ENCODE peak calls at places on chromosomes 1 and 21, in five cellular contexts. T is CD4-positive, alpha-beta T cell; Q is fibroblast of pulmonary artery; F is hepatocyte; U is type B pancreatic cell. O is an unnamed sample.
A peak's percentile ranks its signal among the peaks of the same experiment; 100 is the strongest.

GRCh38 chr1:53187371-53187770 is 9.3 kb upstream of the CPT2 start:
- DNase-seq in F (no peak), U (no peak), T (no peak), Q (no peak), O (no peak)

GRCh38 chr1:9289724-9290493 is 2.8 kb upstream of the SPSB1 start:
- DNase-seq in T (peak; percentile 18), Q (peak; percentile 95), F (peak; percentile 71), U (no peak), O (peak; percentile 89)

GRCh38 chr1:175209493-175209921 is 16.9 kb upstream of the KIAA0040 start:
- DNase-seq in U (no peak), T (no peak), Q (no peak), F (no peak), O (no peak)

GRCh38 chr1:39754026-39754569 is 15.4 kb downstream of the PPIE start:
- DNase-seq in T (no peak), Q (no peak), U (no peak), F (no peak), O (no peak)

GRCh38 chr1:10309240-10310011 is 89.4 kb upstream of the PGD start:
- DNase-seq in U (no peak), F (no peak), T (no peak), Q (no peak), O (no peak)

GRCh38 chr1:39082140-39082799 is 56.1 kb downstream of the NDUFS5 start:
- DNase-seq in Q (no peak), U (no peak), F (no peak), T (no peak), O (no peak)

GRCh38 chr1:235503333-235504121 is 725 bp downstream of the B3GALNT2 start:
- DNase-seq in U (no peak), T (peak; percentile 7), F (peak; percentile 69), Q (peak; percentile 52), O (peak; percentile 76)

GRCh38 chr21:36422279-36423098 is 37.3 kb downstream of the CHAF1B start:
- DNase-seq in T (no peak), Q (peak; percentile 81), U (no peak), F (peak; percentile 72), O (peak; percentile 76)

GRCh38 chr1:29650041-29650400 is 413.7 kb downstream of the PTPRU start:
- DNase-seq in T (no peak), U (no peak), Q (no peak), F (no peak), O (peak; percentile 84)

GRCh38 chr1:58911841-58912553 is 128.2 kb upstream of the JUN start:
- DNase-seq in T (no peak), F (no peak), Q (no peak), U (no peak), O (no peak)

GRCh38 chr1:31954607-31955283 is 16.6 kb upstream of the PTP4A2 start:
- DNase-seq in U (no peak), T (no peak), F (peak; percentile 87), Q (peak; percentile 99), O (peak; percentile 98)

GRCh38 chr1:204829133-204829532 is 41.5 kb upstream of the NFASC start:
- DNase-seq in T (no peak), Q (no peak), U (no peak), F (no peak), O (no peak)

GRCh38 chr1:204438628-204439027 is 27.0 kb upstream of the PPP1R15B start:
- DNase-seq in F (peak; percentile 76), T (no peak), Q (peak; percentile 95), U (no peak), O (peak; percentile 99)

GRCh38 chr1:84675106-84675505 is 15.2 kb downstream of the SSX2IP start:
- DNase-seq in F (no peak), Q (no peak), U (no peak), T (no peak), O (no peak)

GRCh38 chr1:34709547-34709946 is 45.3 kb upstream of the GJB5 start:
- DNase-seq in Q (peak; percentile 1), U (no peak), T (no peak), F (peak; percentile 39), O (peak; percentile 5)

GRCh38 chr1:215863796-215864195 is 296.7 kb downstream of the KCTD3 start:
- DNase-seq in F (no peak), U (no peak), T (no peak), Q (no peak), O (no peak)

GRCh38 chr1:57285979-57286378 is 137.9 kb downstream of the DAB1 start:
- DNase-seq in Q (no peak), U (no peak), F (no peak), T (no peak), O (no peak)

GRCh38 chr1:8431028-8431427 is 113.1 kb downstream of the SLC45A1 start:
- DNase-seq in U (no peak), T (peak; percentile 32), Q (no peak), F (no peak), O (no peak)

GRCh38 chr21:44512496-44513388 is 27.3 kb downstream of the KRTAP10-1 start:
- DNase-seq in F (no peak), T (no peak), U (no peak), Q (no peak), O (no peak)

GRCh38 chr1:168974117-168974516 is 132.4 kb upstream of the ATP1B1 start:
- DNase-seq in T (no peak), F (no peak), U (no peak), Q (peak; percentile 33), O (peak; percentile 54)

GRCh38 chr1:213315571-213315970 is 264.5 kb downstream of the RPS6KC1 start:
- DNase-seq in U (no peak), Q (no peak), F (no peak), T (no peak), O (no peak)

GRCh38 chr21:21177353-21177986 is 179.3 kb downstream of the NCAM2 start:
- DNase-seq in T (no peak), U (no peak), Q (no peak), F (no peak), O (no peak)

GRCh38 chr21:28325618-28326017 is 667.1 kb downstream of the LTN1 start:
- DNase-seq in U (no peak), F (no peak), Q (no peak), T (no peak), O (peak; percentile 55)

GRCh38 chr1:8985915-8986813 is 40.1 kb downstream of the SLC2A7 start:
- DNase-seq in T (no peak), Q (peak; percentile 97), U (no peak), F (peak; percentile 58), O (peak; percentile 98)

GRCh38 chr1:236338096-236338495 is 56.0 kb upstream of the EDARADD start:
- DNase-seq in U (no peak), Q (no peak), T (no peak), F (no peak), O (peak; percentile 46)

GRCh38 chr1:199422206-199422605 is 605.3 kb upstream of the NR5A2 start:
- DNase-seq in Q (peak; percentile 71), F (peak; percentile 44), T (no peak), U (no peak), O (peak; percentile 75)

GRCh38 chr1:34603594-34603993 is 151.3 kb upstream of the GJB5 start:
- DNase-seq in F (no peak), T (no peak), U (no peak), Q (no peak), O (no peak)

GRCh38 chr1:166383137-166383536 is 216.3 kb upstream of the FAM78B start:
- DNase-seq in Q (no peak), T (no peak), F (no peak), U (no peak), O (no peak)

GRCh38 chr1:46248122-46248920 is 758 bp downstream of the RAD54L start:
- DNase-seq in T (no peak), Q (no peak), F (peak; percentile 45), U (no peak), O (peak; percentile 82)

GRCh38 chr1:168583571-168583970 is 7.2 kb downstream of the XCL1 start:
- DNase-seq in U (no peak), F (no peak), T (no peak), Q (no peak), O (peak; percentile 58)

GRCh38 chr1:164559342-164560070 is 522 bp downstream of the PBX1 start:
- DNase-seq in T (no peak), F (peak; percentile 35), Q (peak; percentile 39), U (no peak), O (peak; percentile 52)

GRCh38 chr1:9047019-9047418 is 20.8 kb upstream of the SLC2A7 start:
- DNase-seq in U (no peak), F (no peak), Q (no peak), T (no peak), O (no peak)

GRCh38 chr1:6142036-6142621 is 38.0 kb downstream of the CHD5 start:
- DNase-seq in U (no peak), T (no peak), F (no peak), Q (no peak), O (no peak)

GRCh38 chr1:14363707-14364413 is 234.6 kb upstream of the KAZN start:
- DNase-seq in F (no peak), Q (no peak), U (no peak), T (no peak), O (no peak)
- TF ChIP-seq CTCF in F (no peak), Q (no peak), U (peak; percentile 43), T (no peak), O (peak; percentile 17)

GRCh38 chr1:16009030-16009460 is 5.0 kb downstream of the SRARP start:
- DNase-seq in F (peak; percentile 91), Q (peak; percentile 79), T (peak; percentile 61), U (peak; percentile 90), O (peak; percentile 81)

GRCh38 chr1:16007671-16008341 is 3.8 kb downstream of the SRARP start:
- DNase-seq in U (no peak), Q (no peak), T (no peak), F (no peak), O (no peak)

GRCh38 chr1:16005597-16005996 is 1.6 kb downstream of the SRARP start:
- DNase-seq in T (no peak), F (no peak), Q (no peak), U (no peak), O (no peak)

GRCh38 chr1:16006010-16006409 is 2.0 kb downstream of the SRARP start:
- DNase-seq in T (no peak), U (no peak), Q (no peak), F (no peak), O (no peak)

GRCh38 chr1:16006552-16007485 is 2.8 kb downstream of the SRARP start:
- DNase-seq in T (no peak), U (no peak), Q (peak; percentile 33), F (no peak), O (peak; percentile 82)
- TF ChIP-seq CTCF in T (no peak), U (no peak), Q (peak; percentile 15), F (peak; percentile 9), O (peak; percentile 29)

GRCh38 chr1:75908717-75909152 is 23.5 kb downstream of the ASB17 start:
- DNase-seq in F (peak; percentile 58), T (no peak), U (no peak), Q (peak; percentile 71), O (peak; percentile 72)
- TF ChIP-seq CTCF in F (peak; percentile 70), T (no peak), U (peak; percentile 72), Q (peak; percentile 74), O (peak; percentile 63)

DNA sequence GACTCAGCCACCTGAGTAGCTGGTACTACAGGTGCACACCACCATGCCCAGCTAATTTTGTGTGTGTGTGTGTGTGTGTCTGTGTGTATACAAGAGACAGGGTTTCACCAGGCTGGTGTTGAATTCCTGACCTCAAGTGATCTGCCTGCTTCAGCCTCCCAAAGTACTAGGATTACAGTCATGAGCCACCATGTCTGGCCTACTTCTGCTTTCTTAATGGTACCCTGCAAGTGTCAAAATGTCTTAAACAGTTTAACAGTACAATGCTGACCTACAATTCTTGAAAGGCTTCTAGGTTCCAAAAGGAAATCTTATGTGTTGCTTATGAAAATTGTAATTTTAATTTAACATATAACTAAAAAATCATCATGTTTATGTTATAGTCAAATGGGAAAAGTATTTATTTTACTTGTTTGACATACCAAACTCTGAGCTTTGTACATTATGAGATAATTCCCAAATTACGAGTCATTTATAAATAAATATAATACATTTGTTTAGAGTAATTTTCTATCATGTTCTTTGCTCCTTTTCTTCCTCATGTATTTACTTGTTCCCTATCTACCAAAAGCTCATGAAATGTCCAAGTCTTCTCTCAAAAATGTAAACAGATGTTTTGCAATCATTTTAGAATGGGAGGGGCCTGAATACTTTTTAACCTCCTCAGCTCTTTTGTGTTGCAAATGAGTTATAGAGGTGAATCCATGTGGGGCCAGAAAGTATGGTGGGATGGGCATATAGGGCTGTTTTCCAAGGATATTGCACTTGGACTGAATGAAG is 8.5 kb upstream of the VCAM1 start:
- DNase-seq in U (no peak), Q (peak; percentile 57), F (no peak), T (no peak), O (peak; percentile 22)
- TF ChIP-seq CTCF in U (no peak), Q (no peak), F (no peak), T (no peak), O (no peak)